ENCODE peak calls at places on chromosomes 3 and 15, in seven cellular contexts. K is upper lobe of left lung; B is activated CD8-positive, alpha-beta T cell treated with anti-CD3 and anti-CD28 coated beads for 36 hours; J is IMR-90; M is B cell; Z is mesothelial cell of epicardium; E is fibroblast of villous mesenchyme. Q is an unnamed sample.

GRCh38 chr3:176584413-176585176 is 612.7 kb downstream of the TBL1XR1 start:
- DNase-seq in K (no peak), B (no peak), J (peak), M (no peak), Z (no peak), E (peak), Q (no peak)

GRCh38 chr3:6608843-6609242 is 252.1 kb upstream of the GRM7 start:
- DNase-seq in K (no peak), B (no peak), J (no peak), M (no peak), Z (no peak), E (no peak), Q (no peak)

GRCh38 chr3:59774613-59775012 is 724.8 kb upstream of the CFAP20DC start:
- DNase-seq in K (no peak), B (no peak), J (peak), M (no peak), Z (no peak), E (peak), Q (no peak)

GRCh38 chr3:194205675-194206133 is 69.8 kb downstream of the HES1 start:
- DNase-seq in K (peak), B (peak), J (no peak), M (no peak), Z (no peak), E (no peak), Q (peak)

GRCh38 chr3:156787926-156788663 is 38.1 kb upstream of the LEKR1 start:
- DNase-seq in K (no peak), B (peak), J (peak), M (no peak), Z (no peak), E (peak), Q (no peak)

GRCh38 chr15:74776851-74777768 is 4.8 kb upstream of the CSK start:
- DNase-seq in K (peak), B (peak), J (no peak), M (peak), Z (no peak), E (no peak), Q (peak)

GRCh38 chr15:73994912-73995622 is 551 bp downstream of the PML start:
- DNase-seq in K (no peak), B (peak), J (no peak), M (no peak), Z (no peak), E (no peak), Q (no peak)

GRCh38 chr15:71364117-71364584 is 248.9 kb downstream of the THSD4 start:
- DNase-seq in K (no peak), B (no peak), J (no peak), M (no peak), Z (no peak), E (no peak), Q (no peak)

GRCh38 chr3:72310028-72310987 is 525.4 kb upstream of the PROK2 start:
- DNase-seq in K (peak), B (peak), J (peak), M (peak), Z (no peak), E (peak), Q (peak)

GRCh38 chr15:64681424-64682024 is 93.9 kb downstream of the RBPMS2 start:
- DNase-seq in K (peak), B (peak), J (peak), M (no peak), Z (no peak), E (peak), Q (peak)

GRCh38 chr3:140420621-140421357 is 257.1 kb upstream of the TRIM42 start:
- DNase-seq in K (peak), B (no peak), J (peak), M (no peak), Z (no peak), E (peak), Q (no peak)

GRCh38 chr15:41218851-41219250 is 11.7 kb downstream of the EXD1 start:
- DNase-seq in K (no peak), B (no peak), J (no peak), M (no peak), Z (no peak), E (no peak), Q (no peak)

GRCh38 chr3:38455639-38456430 is 2.1 kb downstream of the ACVR2B start:
- DNase-seq in K (peak), B (no peak), J (peak), M (no peak), Z (no peak), E (peak), Q (no peak)

GRCh38 chr3:47421741-47422649 is 41.2 kb downstream of the PTPN23 start:
- DNase-seq in K (peak), B (peak), J (no peak), M (no peak), Z (no peak), E (no peak), Q (peak)
- TF ChIP-seq CTCF in K (peak), B (peak), J (peak), M (no peak), Z (no peak), E (peak), Q (no peak)

DNA sequence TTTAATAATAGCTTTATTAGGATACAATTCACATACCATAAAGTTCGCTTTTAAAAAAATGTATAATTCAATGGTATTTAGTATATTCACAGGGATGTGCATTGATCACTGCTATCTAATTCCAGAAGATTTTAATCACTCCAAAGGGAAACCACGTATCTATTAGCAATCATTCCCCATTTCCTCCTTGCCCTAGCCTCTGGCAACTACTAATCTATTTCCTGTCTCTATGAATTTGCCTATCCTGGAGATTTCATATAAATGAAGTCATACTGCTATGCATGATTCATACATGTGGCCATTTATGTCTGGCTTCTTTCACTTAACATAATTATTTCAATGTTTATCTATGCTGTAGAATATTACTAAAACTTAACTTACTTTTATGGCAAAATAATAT is 32.0 kb upstream of the CASR start:
- DNase-seq in K (no peak), B (no peak), J (peak), M (no peak), Z (no peak), E (no peak), Q (no peak)
- TF ChIP-seq CTCF in K (no peak), B (no peak), J (no peak), M (no peak), Z (no peak), E (no peak), Q (no peak)

GRCh38 chr15:45715528-45715927 is 80.7 kb downstream of the SQOR start:
- DNase-seq in K (no peak), B (no peak), J (peak), M (no peak), Z (no peak), E (no peak), Q (no peak)
- TF ChIP-seq CTCF in K (no peak), B (no peak), J (peak), M (no peak), Z (no peak), E (peak), Q (peak)

GRCh38 chr15:98904466-98905048 is 103.0 kb downstream of the PGPEP1L start:
- DNase-seq in K (no peak), B (peak), J (peak), M (no peak), Z (no peak), E (peak), Q (peak)
- TF ChIP-seq CTCF in K (no peak), B (no peak), J (peak), M (no peak), Z (no peak), E (peak), Q (peak)

GRCh38 chr3:57949779-57950618 is 58.2 kb upstream of the FLNB start:
- DNase-seq in K (peak), B (no peak), J (no peak), M (no peak), Z (no peak), E (no peak), Q (no peak)
- TF ChIP-seq CTCF in K (peak), B (no peak), J (peak), M (no peak), Z (no peak), E (peak), Q (no peak)

GRCh38 chr3:171195686-171196085 is 169.2 kb upstream of the SLC2A2 start:
- DNase-seq in K (no peak), B (no peak), J (no peak), M (no peak), Z (no peak), E (no peak), Q (no peak)
- TF ChIP-seq CTCF in K (no peak), B (peak), J (peak), M (no peak), Z (peak), E (peak), Q (no peak)